ENCODE peak calls at places on chromosomes 12 and 14, in six cellular contexts. H is GOT3, F is GM04503, V is NCI-H460, L is T-helper 9 cell, Q is adipocyte. J is an unnamed sample.
A peak's percentile ranks its signal among the peaks of the same experiment; 100 is the strongest.

GRCh38 chr14:51607677-51608076 is 44.0 kb upstream of the FRMD6 start:
- DNase-seq in H (no peak), F (peak; percentile 94), V (no peak), L (no peak), Q (peak; percentile 86), J (no peak)

GRCh38 chr12:50840809-50841487 is 1.8 kb upstream of the TMPRSS12 start:
- DNase-seq in H (no peak), F (no peak), V (no peak), L (no peak), Q (no peak), J (no peak)

GRCh38 chr14:105859717-105860614 is 333.6 kb downstream of the TMEM121 start:
- DNase-seq in H (no peak), F (no peak), V (no peak), L (no peak), Q (no peak), J (no peak)

GRCh38 chr12:68331500-68331868 is 678 bp downstream of the MDM1 start:
- DNase-seq in H (no peak), F (no peak), V (no peak), L (no peak), Q (no peak), J (no peak)

GRCh38 chr12:130064999-130065398 is 97.3 kb upstream of the FZD10 start:
- DNase-seq in H (no peak), F (no peak), V (no peak), L (no peak), Q (no peak), J (no peak)

GRCh38 chr12:6866163-6866919 is 990 bp upstream of the TPI1 start:
- DNase-seq in H (no peak), F (no peak), V (no peak), L (no peak), Q (no peak), J (no peak)

GRCh38 chr12:46303039-46303666 is 34.3 kb upstream of the SLC38A1 start:
- DNase-seq in H (no peak), F (no peak), V (peak; percentile 22), L (peak; percentile 35), Q (peak; percentile 41), J (peak; percentile 26)

GRCh38 chr14:77268989-77269595 is 1.9 kb downstream of the NGB start:
- DNase-seq in H (no peak), F (no peak), V (no peak), L (no peak), Q (no peak), J (no peak)

GRCh38 chr12:112979281-112979680 is 962 bp downstream of the OAS2 start:
- DNase-seq in H (no peak), F (no peak), V (no peak), L (peak; percentile 24), Q (no peak), J (no peak)

GRCh38 chr12:121438207-121438606 is 38.3 kb downstream of the RNF34 start:
- DNase-seq in H (no peak), F (no peak), V (no peak), L (no peak), Q (no peak), J (no peak)

GRCh38 chr12:84637926-84638325 is 274.7 kb downstream of the SLC6A15 start:
- DNase-seq in H (no peak), F (peak; percentile 42), V (no peak), L (no peak), Q (peak; percentile 69), J (no peak)

GRCh38 chr12:102833687-102834435 is 83.2 kb downstream of the PAH start:
- DNase-seq in H (no peak), F (no peak), V (peak; percentile 9), L (no peak), Q (peak; percentile 27), J (no peak)

GRCh38 chr14:54758041-54758440 is 144.6 kb downstream of the GCH1 start:
- DNase-seq in H (no peak), F (no peak), V (no peak), L (no peak), Q (no peak), J (no peak)

GRCh38 chr14:103284574-103285467 is 49.2 kb upstream of the EIF5 start:
- DNase-seq in H (no peak), F (no peak), V (no peak), L (no peak), Q (no peak), J (no peak)

GRCh38 chr12:110647669-110648068 is 33.7 kb downstream of the TCTN1 start:
- DNase-seq in H (no peak), F (no peak), V (no peak), L (no peak), Q (no peak), J (no peak)

GRCh38 chr12:16603265-16603915 is 2.6 kb downstream of the LMO3 start:
- DNase-seq in H (no peak), F (no peak), V (no peak), L (no peak), Q (no peak), J (no peak)

GRCh38 chr14:50666772-50667490 is 1.2 kb downstream of the SAV1 start:
- DNase-seq in H (no peak), F (no peak), V (peak; percentile 56), L (peak; percentile 10), Q (peak; percentile 83), J (peak; percentile 43)

GRCh38 chr12:65152012-65152411 is 17.4 kb upstream of the LEMD3 start:
- DNase-seq in H (no peak), F (no peak), V (no peak), L (no peak), Q (no peak), J (no peak)